ENCODE peak calls at places on chromosome 13, in five cellular contexts. E, Z, R, P and V are unnamed samples.

GRCh38 chr13:29511980-29512379 is 83.5 kb downstream of the SLC7A1 start:
- DNase-seq in Z (no peak), P (no peak), R (peak), E (no peak), V (no peak)

GRCh38 chr13:39498471-39499114 is 104.4 kb downstream of the LHFPL6 start:
- DNase-seq in Z (no peak), R (no peak), P (no peak), E (no peak), V (no peak)

GRCh38 chr13:99871249-99871898 is 100.2 kb downstream of the ZIC5 start:
- DNase-seq in Z (no peak), P (no peak), R (no peak), E (no peak), V (no peak)

GRCh38 chr13:110231348-110232047 is 75.5 kb downstream of the COL4A1 start:
- DNase-seq in P (no peak), R (no peak), Z (no peak), E (no peak), V (no peak)

GRCh38 chr13:28805193-28805819 is 14.8 kb upstream of the MTUS2 start:
- DNase-seq in E (peak), P (no peak), R (peak), Z (no peak), V (no peak)

GRCh38 chr13:100589178-100589725 is 663 bp upstream of the GGACT start:
- DNase-seq in Z (no peak), P (no peak), E (no peak), R (peak), V (no peak)

GRCh38 chr13:30453727-30454126 is 12.0 kb downstream of the HMGB1 start:
- DNase-seq in Z (no peak), E (no peak), P (no peak), R (no peak), V (no peak)

GRCh38 chr13:66992183-66992582 is 238.0 kb downstream of the PCDH9 start:
- DNase-seq in P (peak), E (no peak), Z (no peak), R (peak), V (no peak)

GRCh38 chr13:30266751-30267150 is 40.6 kb downstream of the KATNAL1 start:
- DNase-seq in P (no peak), E (no peak), Z (no peak), R (no peak), V (no peak)

GRCh38 chr13:109737606-109738005 is 48.8 kb downstream of the IRS2 start:
- DNase-seq in P (no peak), E (no peak), Z (no peak), R (no peak), V (no peak)

GRCh38 chr13:73018336-73018735 is 40.5 kb upstream of the KLF5 start:
- DNase-seq in E (no peak), Z (no peak), P (no peak), R (no peak), V (no peak)

GRCh38 chr13:80562423-80562822 is 221.5 kb upstream of the SPRY2 start:
- DNase-seq in P (no peak), E (no peak), Z (no peak), R (no peak), V (no peak)

GRCh38 chr13:51833980-51834379 is 11.0 kb downstream of the TMEM272 start:
- DNase-seq in P (no peak), Z (no peak), E (no peak), R (no peak), V (no peak)

GRCh38 chr13:110443633-110444225 is 117.8 kb downstream of the RAB20 start:
- DNase-seq in Z (no peak), R (no peak), E (no peak), P (no peak), V (no peak)

GRCh38 chr13:113629814-113630213 is 28.2 kb downstream of the ATP4B start:
- DNase-seq in Z (no peak), E (no peak), R (no peak), P (no peak), V (no peak)

GRCh38 chr13:99610702-99611289 is 109.5 kb downstream of the TM9SF2 start:
- DNase-seq in P (no peak), R (no peak), E (no peak), Z (no peak), V (no peak)

GRCh38 chr13:42011601-42012401 is 36.6 kb upstream of the DGKH start:
- DNase-seq in R (no peak), P (no peak), E (no peak), Z (no peak), V (no peak)

GRCh38 chr13:75691183-75691582 is 55.1 kb downstream of the LMO7 start:
- DNase-seq in E (no peak), P (no peak), R (peak), Z (no peak), V (no peak)

GRCh38 chr13:36885901-36886300 is 34.1 kb downstream of the SMAD9 start:
- DNase-seq in P (no peak), R (no peak), Z (no peak), E (no peak), V (no peak)

GRCh38 chr13:33958964-33959363 is 141.0 kb downstream of the RFC3 start:
- DNase-seq in R (no peak), E (no peak), Z (no peak), P (no peak), V (no peak)

GRCh38 chr13:33976965-33977364 is 159.0 kb downstream of the RFC3 start:
- DNase-seq in E (no peak), P (no peak), Z (no peak), R (no peak), V (no peak)

GRCh38 chr13:44514278-44514677 is 61.9 kb downstream of the TSC22D1 start:
- DNase-seq in Z (no peak), E (no peak), P (no peak), R (no peak), V (no peak)

GRCh38 chr13:113607477-113608245 is 23.1 kb downstream of the TFDP1 start:
- DNase-seq in P (no peak), R (no peak), E (no peak), Z (no peak), V (no peak)

GRCh38 chr13:105778196-105778595 is 757.3 kb downstream of the EFNB2 start:
- DNase-seq in P (peak), E (no peak), R (no peak), Z (no peak), V (no peak)

GRCh38 chr13:78323848-78324247 is 279.5 kb downstream of the POU4F1 start:
- DNase-seq in P (no peak), Z (no peak), R (no peak), E (no peak), V (no peak)

GRCh38 chr13:61463027-61463426 is 47.4 kb upstream of the PCDH20 start:
- DNase-seq in R (no peak), Z (no peak), E (no peak), P (no peak), V (no peak)

GRCh38 chr13:61470801-61471200 is 55.2 kb upstream of the PCDH20 start:
- DNase-seq in Z (no peak), P (no peak), R (no peak), E (no peak), V (no peak)

DNA sequence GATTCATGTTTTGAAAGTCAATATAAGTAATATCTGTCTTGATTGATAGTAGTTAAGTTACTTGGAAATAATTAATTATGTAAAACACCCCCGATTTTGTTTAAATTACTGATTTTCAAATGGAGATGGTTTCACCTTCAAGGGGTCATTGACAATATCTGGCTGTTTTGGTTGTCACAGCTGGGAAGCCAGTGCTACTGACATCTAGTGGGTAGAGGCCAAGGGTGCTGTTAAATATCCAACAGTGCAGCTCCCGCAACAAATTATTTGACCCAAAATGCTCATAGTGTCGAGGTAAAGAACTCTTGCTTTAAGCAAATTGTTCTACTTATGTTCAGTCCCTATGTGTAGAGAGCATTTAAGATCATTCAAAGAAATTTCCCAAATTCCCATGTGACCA is 50.6 kb upstream of the PCDH20 start:
- DNase-seq in Z (no peak), P (no peak), E (no peak), R (no peak), V (no peak)
- TF ChIP-seq CTCF in Z (peak), P (peak), E (peak), R (no peak), V (no peak)

DNA sequence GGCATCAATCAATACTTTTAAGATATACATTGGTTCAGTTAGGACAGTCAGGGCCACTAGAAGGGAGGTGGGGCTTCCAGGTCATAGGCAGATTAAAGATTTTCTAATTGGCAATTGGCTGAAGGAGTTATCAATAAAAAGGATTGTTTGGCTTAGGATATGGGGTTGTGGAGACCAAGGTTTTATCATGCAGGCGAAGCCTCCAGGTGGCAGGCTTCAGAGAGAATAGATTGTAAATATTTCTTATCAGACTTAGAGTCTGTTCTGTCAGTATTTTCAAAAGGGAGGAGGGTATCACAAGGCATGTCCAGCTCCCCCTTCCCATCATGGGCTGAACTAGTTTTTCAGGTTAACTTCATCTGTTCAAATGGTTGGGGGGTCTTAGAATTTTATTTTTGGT is 77.4 kb upstream of the FARP1 start:
- DNase-seq in E (no peak), Z (no peak), P (no peak), R (no peak), V (no peak)
- TF ChIP-seq CTCF in E (no peak), Z (no peak), P (peak), R (no peak), V (peak)

GRCh38 chr13:27424246-27425150 is at the start of gene GTF3A:
- DNase-seq in Z (peak), P (peak), R (peak), E (peak), V (peak)

GRCh38 chr13:27427663-27428062 is 3.2 kb downstream of the GTF3A start:
- DNase-seq in P (no peak), R (no peak), E (no peak), Z (no peak), V (no peak)

GRCh38 chr13:27425151-27425917 is 915 bp downstream of the GTF3A start:
- DNase-seq in R (peak), E (no peak), P (no peak), Z (no peak), V (no peak)

GRCh38 chr13:27428160-27428559 is 3.7 kb downstream of the GTF3A start:
- DNase-seq in P (no peak), R (no peak), E (no peak), Z (no peak), V (no peak)

DNA sequence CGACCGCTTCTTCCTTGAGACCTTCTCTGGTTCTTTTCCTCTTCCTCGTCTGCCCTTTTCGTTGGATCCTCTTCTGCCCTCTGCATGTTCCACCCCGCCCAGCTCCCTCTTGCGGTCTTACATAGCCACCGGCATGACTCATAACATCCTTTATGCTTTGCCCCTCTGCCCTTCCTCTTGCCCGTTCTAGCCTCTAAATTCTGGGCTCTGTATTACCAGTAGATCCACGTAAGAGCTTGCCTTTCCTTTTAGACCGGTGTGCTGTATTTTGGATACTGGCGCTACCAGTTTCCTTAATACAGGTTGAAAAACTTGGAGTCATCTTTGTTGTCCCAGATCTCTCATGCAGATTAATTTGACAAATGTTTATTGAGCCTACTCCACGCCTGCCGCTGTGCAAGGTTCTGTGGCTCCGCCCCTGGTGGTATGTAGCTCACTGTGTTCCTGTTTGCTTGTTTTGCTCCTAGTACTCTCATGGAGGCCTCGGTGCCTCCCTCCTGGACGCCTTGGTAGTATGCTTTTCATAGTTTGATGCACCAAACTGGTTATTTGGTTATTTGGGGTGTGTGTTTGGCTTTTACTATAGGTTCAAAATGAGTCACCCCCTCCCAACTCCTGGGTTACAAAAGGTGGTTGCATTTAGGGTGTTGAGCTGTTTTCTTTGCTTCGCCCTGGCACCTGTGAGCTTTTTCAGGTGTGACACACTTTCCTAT is 1.7 kb downstream of the GTF3A start:
- DNase-seq in E (peak), Z (no peak), R (peak), P (peak), V (no peak)
- TF ChIP-seq CTCF in E (peak), Z (peak), R (peak), P (peak), V (peak)

DNA sequence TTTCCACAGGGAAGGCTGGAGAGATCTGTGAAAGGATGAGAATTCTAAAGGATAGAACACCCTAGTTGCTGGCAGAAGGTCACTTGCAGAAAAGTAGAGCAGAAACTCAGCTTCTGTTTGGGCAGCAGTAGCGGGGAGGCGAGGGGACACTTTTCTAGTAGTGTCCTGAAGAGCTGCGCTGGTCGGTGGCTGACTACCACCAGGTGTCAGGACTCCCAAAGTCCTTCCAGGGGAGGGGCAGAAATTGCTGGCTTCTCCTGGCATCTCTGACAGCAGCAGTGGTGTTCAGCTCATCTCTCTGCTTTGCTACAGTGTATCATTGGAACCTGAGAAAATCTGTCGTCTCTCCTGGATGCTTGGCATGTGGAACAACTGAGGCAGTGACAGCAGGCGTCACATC is 120.9 kb downstream of the ZDHHC20 start:
- DNase-seq in E (no peak), Z (no peak), R (no peak), P (no peak), V (no peak)
- TF ChIP-seq CTCF in E (no peak), Z (no peak), R (no peak), P (peak), V (no peak)

DNA sequence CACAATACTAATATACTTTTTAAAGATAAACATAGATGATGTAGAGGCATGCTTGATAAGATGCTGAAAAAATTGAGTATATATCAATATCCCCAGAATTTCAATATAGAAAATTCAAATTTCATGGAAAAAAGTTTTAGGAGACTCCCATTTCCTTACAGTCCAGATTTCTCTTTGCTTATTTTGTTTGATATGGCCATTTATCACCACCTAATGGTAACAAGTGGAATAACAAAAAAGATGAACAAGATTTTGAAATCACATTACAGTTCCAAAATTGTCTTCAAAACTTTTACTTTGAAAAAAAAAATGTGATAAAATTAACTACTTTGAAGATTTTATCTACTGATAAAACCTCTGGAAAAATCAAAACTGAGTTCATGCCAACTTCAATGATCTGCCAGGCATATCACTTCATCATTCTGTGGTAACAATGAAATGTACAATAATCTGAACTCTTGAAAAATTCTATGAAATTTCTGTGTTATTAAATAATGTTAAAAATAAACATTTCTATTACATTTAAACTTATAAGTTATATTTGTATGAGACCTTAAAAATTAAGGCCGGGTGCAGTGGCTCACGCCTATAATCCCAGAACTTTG is 17.5 kb downstream of the MIPEP start:
- DNase-seq in R (peak), E (no peak), P (no peak), Z (no peak), V (no peak)
- TF ChIP-seq CTCF in R (peak), E (peak), P (peak), Z (peak), V (peak)

DNA sequence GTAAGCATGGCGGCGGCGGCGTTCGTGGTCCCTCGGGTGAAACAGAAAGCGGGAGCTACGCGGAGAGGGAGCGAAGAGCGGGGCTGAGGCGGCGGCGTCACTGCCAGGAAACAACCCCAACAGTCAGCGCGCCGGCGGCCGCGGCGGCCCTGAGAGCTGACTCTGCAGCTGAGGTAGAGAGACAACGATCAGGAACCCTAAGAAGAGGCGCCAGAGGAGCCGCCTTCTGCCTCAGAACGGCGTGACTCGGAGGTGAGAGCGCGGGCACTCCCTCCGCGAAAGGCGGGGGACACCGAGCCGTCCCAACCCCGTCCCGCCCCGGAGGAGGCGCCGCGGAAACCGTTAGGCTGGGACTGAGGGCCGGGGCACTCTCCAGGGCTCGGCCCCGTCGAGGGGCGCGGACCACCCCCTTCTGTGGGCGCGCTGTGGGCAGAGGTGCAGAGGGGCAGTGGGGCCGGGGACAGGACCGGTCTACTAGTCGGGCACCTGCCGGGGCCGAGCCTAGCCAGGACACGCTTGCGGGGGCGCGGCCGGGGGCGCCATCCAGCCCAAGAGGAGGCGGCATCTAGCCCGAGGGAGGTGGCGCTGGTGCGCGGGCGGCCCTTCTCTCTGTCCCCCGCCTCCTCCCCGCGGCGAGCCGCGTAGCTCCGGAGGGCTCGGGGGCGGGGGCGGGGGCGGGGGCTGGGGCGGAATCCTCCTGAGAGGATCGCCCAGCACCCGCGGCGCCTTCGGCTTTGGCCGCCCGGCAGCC is 389 bp downstream of the FNDC3A start:
- DNase-seq in R (peak), E (peak), Z (peak), P (peak), V (no peak)
- TF ChIP-seq CTCF in R (no peak), E (no peak), Z (peak), P (no peak), V (no peak)